ENCODE peak calls at places on chromosomes 2 and 18, in six cellular contexts. W is prostate gland; Z is DMS153; A is stimulated activated CD8-positive, alpha-beta memory T cell treated with anti-CD3 and anti-CD28 coated beads, Interleukin-12 subunit alpha, Interleukin-12 subunit beta, amount 100 ng/mL, for 1 hour; O is T-helper 1 cell; B is RWPE1. D is an unnamed sample.

GRCh38 chr2:47512581-47513083 is 109.7 kb downstream of the MSH2 start:
- DNase-seq in W (no peak), Z (peak), A (no peak), O (no peak), B (peak), D (peak)

GRCh38 chr2:207184348-207184747 is 18.6 kb upstream of the KLF7 start:
- DNase-seq in W (no peak), Z (no peak), A (no peak), O (no peak), B (no peak), D (peak)

GRCh38 chr2:80054339-80054675 is 250.2 kb downstream of the LRRTM1 start:
- DNase-seq in W (no peak), Z (peak), A (no peak), O (no peak), B (peak), D (peak)

GRCh38 chr18:72830109-72830508 is 37.7 kb downstream of the NETO1 start:
- DNase-seq in W (no peak), Z (no peak), A (no peak), O (no peak), B (no peak), D (peak)

GRCh38 chr2:239316562-239317465 is 84.0 kb downstream of the HDAC4 start:
- DNase-seq in W (no peak), Z (no peak), A (no peak), O (no peak), B (no peak), D (no peak)

GRCh38 chr2:113891265-113891959 is 1.5 kb downstream of the ACTR3 start:
- DNase-seq in W (no peak), Z (no peak), A (no peak), O (no peak), B (no peak), D (no peak)

GRCh38 chr2:164910091-164910899 is 45.0 kb downstream of the SLC38A11 start:
- DNase-seq in W (peak), Z (no peak), A (no peak), O (no peak), B (no peak), D (peak)

GRCh38 chr18:35085450-35086032 is 44.3 kb downstream of the MAPRE2 start:
- DNase-seq in W (no peak), Z (no peak), A (no peak), O (no peak), B (no peak), D (no peak)

GRCh38 chr2:124317628-124318027 is 292.5 kb downstream of the CNTNAP5 start:
- DNase-seq in W (no peak), Z (no peak), A (no peak), O (no peak), B (no peak), D (no peak)

GRCh38 chr2:16272038-16272788 is 331.9 kb downstream of the MYCN start:
- DNase-seq in W (no peak), Z (no peak), A (no peak), O (no peak), B (no peak), D (no peak)

GRCh38 chr2:237865623-237866041 is 6.2 kb downstream of the RAMP1 start:
- DNase-seq in W (no peak), Z (no peak), A (no peak), O (no peak), B (no peak), D (peak)

GRCh38 chr2:119049968-119050657 is 108.1 kb downstream of the MARCO start:
- DNase-seq in W (no peak), Z (no peak), A (no peak), O (no peak), B (no peak), D (peak)

GRCh38 chr2:113962692-113963480 is 73.0 kb downstream of the ACTR3 start:
- DNase-seq in W (no peak), Z (no peak), A (no peak), O (no peak), B (peak), D (peak)

GRCh38 chr18:64137914-64138313 is 11.0 kb downstream of the LINC00305 start:
- DNase-seq in W (no peak), Z (no peak), A (no peak), O (no peak), B (no peak), D (no peak)

GRCh38 chr2:180910831-180911665 is 69.4 kb upstream of the UBE2E3 start:
- DNase-seq in W (no peak), Z (no peak), A (no peak), O (no peak), B (no peak), D (no peak)

GRCh38 chr2:178142274-178143065 is 30.2 kb downstream of the RBM45 start:
- DNase-seq in W (no peak), Z (no peak), A (no peak), O (no peak), B (no peak), D (peak)

GRCh38 chr2:85997016-85997970 is 108.4 kb downstream of the POLR1A start:
- DNase-seq in W (peak), Z (no peak), A (no peak), O (no peak), B (no peak), D (peak)

GRCh38 chr2:47568164-47568861 is 165.4 kb downstream of the MSH2 start:
- DNase-seq in W (no peak), Z (no peak), A (no peak), O (no peak), B (no peak), D (no peak)